ENCODE peak calls at places on chromosomes 12 and 14, in four cellular contexts. B is heart right ventricle, N is neuronal stem cell, W is hepatocyte. T is an unnamed sample. For H3K27me3 and H3K4me1, the result is how much of the 10 kb centered on the place peaks cover.

GRCh38 chr14:39268393-39268792 is 34.7 kb downstream of the MIA2 start:
- DNase-seq in B (no peak), N (no peak), W (peak), T (peak)

GRCh38 chr12:77943466-77943865 is 112.8 kb downstream of the NAV3 start:
- DNase-seq in B (no peak), N (no peak), W (no peak), T (peak)

GRCh38 chr12:9064201-9064814 is 51.4 kb downstream of the A2M start:
- DNase-seq in B (peak), N (peak), W (peak), T (peak)

GRCh38 chr12:96034631-96035282 is 630 bp downstream of the LTA4H start:
- DNase-seq in B (no peak), N (peak), W (peak), T (peak)

GRCh38 chr12:100574262-100575074 is 984 bp downstream of the GAS2L3 start:
- DNase-seq in B (peak), N (peak), W (peak), T (peak)

GRCh38 chr12:31582155-31582554 is 8.8 kb downstream of the DENND5B start:
- DNase-seq in B (no peak), N (no peak), W (no peak), T (peak)

GRCh38 chr14:78254911-78255431 is 84.8 kb downstream of the NRXN3 start:
- DNase-seq in B (no peak), N (no peak), W (no peak), T (peak)

GRCh38 chr14:49972199-49972671 is 79.4 kb downstream of the ARF6 start:
- DNase-seq in B (no peak), N (no peak), W (no peak), T (peak)

GRCh38 chr12:12582895-12583303 is 20.2 kb upstream of the DUSP16 start:
- DNase-seq in B (no peak), N (no peak), W (peak), T (peak)

GRCh38 chr12:107581616-107582015 is 104.0 kb upstream of the PWP1 start:
- DNase-seq in B (no peak), N (no peak), W (no peak), T (peak)
- H3K4me3 ChIP-seq in B (peak), N (no peak), W (no peak), T (no peak)

GRCh38 chr14:99055816-99056215 is 216.2 kb downstream of the BCL11B start:
- DNase-seq in B (no peak), N (no peak), W (no peak), T (no peak)

GRCh38 chr14:99055019-99055418 is 217.0 kb downstream of the BCL11B start:
- DNase-seq in B (no peak), N (no peak), W (peak), T (peak)

GRCh38 chr14:99057684-99058083 is 214.3 kb downstream of the BCL11B start:
- DNase-seq in B (no peak), N (no peak), W (no peak), T (no peak)

GRCh38 chr14:99062216-99062615 is 209.8 kb downstream of the BCL11B start:
- DNase-seq in B (no peak), N (no peak), W (no peak), T (no peak)

GRCh38 chr14:99058542-99058941 is 213.5 kb downstream of the BCL11B start:
- DNase-seq in B (no peak), N (no peak), W (no peak), T (no peak)
- H3K27me3 ChIP-seq in B (under half), N (under half), W (under half), T (under half)

GRCh38 chr14:100523536-100524025 is 63.6 kb downstream of the BEGAIN start:
- DNase-seq in B (no peak), N (no peak), W (no peak), T (no peak)
- H3K4me1 ChIP-seq in B (under half), N (under half), W (under half), T (under half)

DNA sequence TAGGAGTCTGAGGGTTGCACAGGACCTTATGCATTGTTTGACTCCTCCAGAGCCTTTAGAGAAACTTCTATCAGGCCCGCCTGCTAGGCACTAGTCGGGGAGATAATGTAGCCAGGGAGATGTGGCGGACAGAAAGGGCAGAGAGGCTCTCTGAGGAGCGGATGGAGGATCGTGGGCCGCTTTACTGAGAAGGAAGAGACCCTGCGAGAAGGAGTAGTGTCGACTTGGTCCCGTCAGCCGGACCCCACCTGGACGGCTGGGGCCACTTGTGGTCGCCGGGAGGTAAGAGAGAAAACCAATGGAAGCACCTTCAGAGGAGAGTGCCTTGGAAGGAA is 467 bp upstream of the MCRS1 start:
- DNase-seq in B (no peak), N (no peak), W (no peak), T (no peak)
- H3K4me3 ChIP-seq in B (peak), N (peak), W (peak), T (peak)

DNA sequence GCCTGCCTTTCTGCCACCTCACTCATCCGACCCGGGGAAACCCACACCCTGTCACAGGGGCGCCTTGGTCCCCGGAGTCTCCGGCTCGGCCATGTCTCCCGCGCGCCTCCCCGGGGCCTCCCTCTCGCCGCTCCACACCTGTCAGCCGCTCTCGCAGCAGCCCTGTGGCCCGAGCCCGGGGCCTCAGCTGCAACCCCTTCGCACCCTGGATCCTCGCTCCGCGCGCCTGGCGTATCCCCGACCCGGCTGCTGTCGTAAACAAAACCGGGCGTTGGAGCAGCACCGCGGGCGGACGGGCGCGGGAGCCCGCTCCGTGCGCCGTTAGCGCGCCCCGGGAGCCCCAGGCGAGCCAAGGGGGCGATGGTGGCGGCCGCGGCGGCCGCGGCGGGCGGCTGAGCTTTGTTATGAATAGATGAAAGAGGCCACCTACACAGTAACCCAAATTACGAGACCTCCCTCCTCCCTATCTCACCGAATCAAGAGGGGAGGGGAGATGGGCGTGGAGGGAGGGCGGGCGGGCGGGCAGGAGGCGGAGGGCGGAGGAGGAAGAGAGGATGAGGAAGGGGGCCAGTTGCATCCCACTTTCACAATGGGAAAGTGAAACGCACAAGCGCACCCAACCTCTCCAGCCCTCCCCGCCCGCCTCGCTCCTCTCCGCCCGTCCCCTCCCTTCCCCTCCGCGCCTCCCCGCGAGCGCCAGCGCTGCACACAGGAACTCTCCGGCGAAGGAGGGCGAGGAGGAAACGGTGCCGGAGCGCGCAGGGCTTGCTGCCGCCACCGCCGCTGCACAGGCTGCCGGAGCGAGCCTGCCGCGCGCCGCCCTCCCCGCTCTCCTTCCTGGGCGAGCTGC is at the start of gene PLXNC1:
- DNase-seq in B (peak), N (peak), W (peak), T (peak)
- H3K27me3 ChIP-seq in B (under half), N (under half), W (under half), T (half or more)

DNA sequence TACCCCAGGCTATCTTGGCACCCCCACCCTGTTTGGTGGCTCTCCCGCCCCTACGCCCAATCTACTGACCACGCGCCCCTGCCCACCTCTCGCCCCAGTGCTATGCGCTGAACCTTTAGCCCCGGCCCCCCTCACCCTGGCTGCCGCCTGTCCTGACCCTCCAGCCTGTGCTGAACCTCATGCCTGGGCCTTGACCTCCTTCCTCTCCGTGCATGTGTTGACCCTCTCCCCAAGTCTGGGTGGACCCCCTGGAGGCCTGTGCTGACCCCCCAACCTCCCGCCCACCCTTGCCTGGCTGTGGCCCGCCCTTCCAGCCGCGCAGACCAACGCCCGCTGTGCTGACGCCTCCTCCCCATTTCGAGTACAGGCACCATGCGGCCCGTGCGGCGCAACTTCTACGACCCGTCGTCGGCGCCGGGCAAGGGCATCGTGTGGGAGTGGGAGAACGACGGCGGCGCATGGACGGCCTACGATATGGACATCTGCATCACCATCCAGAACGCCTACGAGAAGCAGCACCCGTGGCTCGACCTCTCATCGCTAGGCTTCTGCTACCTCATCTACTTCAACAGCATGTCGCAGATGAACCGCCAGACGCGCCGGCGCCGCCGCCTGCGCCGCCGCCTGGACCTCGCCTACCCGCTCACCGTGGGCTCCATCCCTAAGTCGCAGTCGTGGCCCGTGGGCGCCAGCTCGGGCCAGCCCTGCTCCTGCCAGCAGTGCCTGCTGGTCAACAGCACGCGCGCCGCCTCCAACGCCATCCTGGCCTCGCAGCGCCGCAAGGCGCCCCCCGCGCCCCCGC is 20.7 kb downstream of the DTX1 start:
- DNase-seq in B (no peak), N (no peak), W (no peak), T (no peak)
- H3K4me1 ChIP-seq in B (under half), N (under half), W (under half), T (under half)

GRCh38 chr14:55077691-55078151 is 26.3 kb downstream of the MAPK1IP1L start:
- DNase-seq in B (no peak), N (no peak), W (peak), T (peak)
- H3K4me3 ChIP-seq in B (no peak), N (no peak), W (no peak), T (no peak)

GRCh38 chr14:69531135-69531534 is 43.5 kb downstream of the CCDC177 start:
- DNase-seq in B (no peak), N (no peak), W (no peak), T (no peak)

GRCh38 chr14:69528143-69528542 is 43.6 kb downstream of the PLEKHD1 start:
- DNase-seq in B (no peak), N (no peak), W (no peak), T (no peak)

GRCh38 chr14:69529563-69529962 is 45.0 kb downstream of the PLEKHD1 start:
- DNase-seq in B (no peak), N (no peak), W (no peak), T (no peak)

GRCh38 chr14:69527635-69528034 is 43.1 kb downstream of the PLEKHD1 start:
- DNase-seq in B (no peak), N (no peak), W (no peak), T (no peak)

DNA sequence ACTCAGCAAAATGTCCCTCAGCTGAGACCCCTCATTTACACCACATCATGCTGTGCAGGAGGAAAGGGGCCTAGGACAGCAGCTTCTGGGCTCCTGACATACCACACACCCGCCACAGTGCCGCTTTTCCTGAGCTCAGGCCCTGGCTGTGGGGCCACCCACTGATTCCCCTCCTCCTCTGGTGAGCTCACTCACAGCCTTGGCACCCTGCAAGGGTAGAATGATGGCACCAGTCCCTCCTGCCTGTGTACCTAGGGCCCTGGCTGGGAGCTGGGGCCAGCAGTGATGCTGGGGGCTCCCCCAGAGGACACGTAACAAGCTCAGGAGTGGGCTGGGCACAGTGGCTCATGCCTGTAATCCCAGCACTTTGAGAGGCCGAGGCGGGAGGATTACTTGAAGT is 44.4 kb downstream of the PLEKHD1 start:
- DNase-seq in B (no peak), N (no peak), W (no peak), T (no peak)
- H3K27me3 ChIP-seq in B (under half), N (under half), W (under half), T (under half)

GRCh38 chr14:74935340-74935640 is 12.2 kb upstream of the RPS6KL1 start:
- DNase-seq in B (no peak), N (no peak), W (no peak), T (no peak)
- H3K4me1 ChIP-seq in B (under half), N (under half), W (under half), T (under half)

GRCh38 chr12:124232654-124232987 is 62.3 kb upstream of the RFLNA start:
- DNase-seq in B (no peak), N (no peak), W (no peak), T (peak)
- H3K4me3 ChIP-seq in B (no peak), N (no peak), W (no peak), T (no peak)